ENCODE peak calls at places on chromosomes 12 and 14, in nine cellular contexts. O is H1, H is suprapubic skin, A is A549, K is K562, Y is ovary, U is tibial nerve, G is stomach, R is HepG2. V is an unnamed sample.

GRCh38 chr12:67630373-67631088 is 18.0 kb upstream of the DYRK2 start:
- DNase-seq in O (peak), H (no peak), Y (peak), U (no peak), G (peak), K (no peak), R (peak), A (no peak), V (no peak)

GRCh38 chr12:94099191-94099983 is 49.0 kb upstream of the PLXNC1 start:
- DNase-seq in G (no peak), Y (no peak), K (peak), O (no peak), U (no peak), R (no peak), H (no peak), A (no peak), V (no peak)

GRCh38 chr14:74965770-74966153 is 10.4 kb upstream of the PGF start:
- DNase-seq in H (no peak), R (no peak), O (no peak), A (no peak), K (no peak), G (no peak), Y (no peak), U (no peak), V (no peak)

GRCh38 chr12:112151766-112152541 is 26.6 kb downstream of the TRAFD1 start:
- DNase-seq in Y (no peak), H (no peak), O (no peak), A (no peak), U (no peak), R (no peak), K (no peak), G (no peak), V (no peak)

GRCh38 chr12:86777335-86777734 is 521.1 kb upstream of the MGAT4C start:
- DNase-seq in H (no peak), Y (no peak), K (no peak), R (no peak), A (no peak), U (no peak), G (no peak), O (no peak), V (no peak)

GRCh38 chr14:23294734-23295561 is 7.7 kb downstream of the PPP1R3E start:
- DNase-seq in Y (no peak), O (no peak), A (no peak), R (peak), H (no peak), K (peak), G (peak), U (peak), V (peak)

GRCh38 chr14:79293482-79293881 is 917.8 kb downstream of the DIO2 start:
- DNase-seq in U (no peak), G (no peak), Y (no peak), H (no peak), K (no peak), A (no peak), R (no peak), O (no peak), V (no peak)

GRCh38 chr12:65877836-65878235 is 53.6 kb downstream of the HMGA2 start:
- DNase-seq in K (no peak), H (no peak), R (no peak), G (no peak), A (no peak), Y (no peak), U (no peak), O (no peak), V (no peak)

GRCh38 chr12:89504560-89505346 is 19.8 kb downstream of the GALNT4 start:
- DNase-seq in U (no peak), A (no peak), Y (no peak), H (no peak), K (no peak), O (no peak), G (no peak), R (no peak), V (no peak)

GRCh38 chr12:71455028-71455737 is 15.6 kb downstream of the LGR5 start:
- DNase-seq in O (no peak), K (no peak), A (no peak), H (no peak), G (no peak), U (no peak), Y (no peak), R (no peak), V (no peak)

GRCh38 chr12:12804432-12804886 is 8.7 kb upstream of the DDX47 start:
- DNase-seq in R (peak), U (no peak), A (peak), Y (no peak), O (no peak), G (no peak), K (no peak), H (no peak), V (no peak)

GRCh38 chr12:121505513-121505912 is 75.3 kb downstream of the KDM2B start:
- DNase-seq in A (no peak), Y (no peak), G (no peak), K (no peak), O (no peak), H (no peak), R (no peak), U (no peak), V (no peak)

GRCh38 chr12:75820848-75821578 is 210.6 kb downstream of the PHLDA1 start:
- DNase-seq in G (no peak), U (peak), K (no peak), Y (peak), H (no peak), R (no peak), O (no peak), A (no peak), V (no peak)

GRCh38 chr14:94345344-94346072 is 22.4 kb upstream of the SERPINA6 start:
- DNase-seq in Y (no peak), A (peak), K (no peak), O (no peak), H (no peak), U (no peak), R (peak), G (no peak), V (no peak)

GRCh38 chr12:111893287-111893686 is 51.3 kb downstream of the MAPKAPK5 start:
- DNase-seq in O (no peak), Y (no peak), R (no peak), G (no peak), U (no peak), H (no peak), K (no peak), A (no peak), V (no peak)

GRCh38 chr12:34399631-34400422 is 377.5 kb downstream of the ALG10 start:
- DNase-seq in A (no peak), K (peak), Y (peak), R (no peak), G (peak), U (no peak), H (peak), O (no peak), V (peak)

GRCh38 chr14:33938131-33938949 is 12.5 kb downstream of the EGLN3 start:
- DNase-seq in U (peak), Y (peak), K (peak), O (no peak), G (peak), A (peak), H (no peak), R (peak), V (peak)

GRCh38 chr12:66877886-66878285 is 199.0 kb upstream of the GRIP1 start:
- DNase-seq in K (no peak), O (peak), Y (no peak), A (no peak), U (no peak), G (no peak), H (no peak), R (no peak), V (no peak)

GRCh38 chr12:116044181-116044580 is 233.3 kb downstream of the MED13L start:
- DNase-seq in A (no peak), G (no peak), K (no peak), R (peak), O (no peak), H (no peak), Y (no peak), U (no peak), V (no peak)

GRCh38 chr12:58750484-58750883 is 169.8 kb downstream of the LRIG3 start:
- DNase-seq in U (peak), R (no peak), Y (no peak), K (no peak), O (no peak), G (no peak), A (peak), H (no peak), V (no peak)

GRCh38 chr14:101185081-101185835 is 281.7 kb upstream of the RTL1 start:
- DNase-seq in G (peak), U (no peak), H (peak), R (no peak), O (no peak), A (no peak), K (no peak), Y (peak), V (no peak)

GRCh38 chr12:97995578-97995977 is 519.8 kb upstream of the TMPO start:
- DNase-seq in K (no peak), G (no peak), O (no peak), U (no peak), A (no peak), R (no peak), H (no peak), Y (no peak), V (no peak)

GRCh38 chr14:55191881-55192616 is 664 bp upstream of the DLGAP5 start:
- DNase-seq in O (no peak), R (no peak), H (no peak), Y (no peak), U (no peak), K (peak), G (no peak), A (no peak), V (no peak)

GRCh38 chr14:55191101-55191880 is at the start of gene DLGAP5:
- DNase-seq in K (peak), G (peak), U (peak), R (peak), A (peak), Y (peak), H (peak), O (peak), V (peak)

DNA sequence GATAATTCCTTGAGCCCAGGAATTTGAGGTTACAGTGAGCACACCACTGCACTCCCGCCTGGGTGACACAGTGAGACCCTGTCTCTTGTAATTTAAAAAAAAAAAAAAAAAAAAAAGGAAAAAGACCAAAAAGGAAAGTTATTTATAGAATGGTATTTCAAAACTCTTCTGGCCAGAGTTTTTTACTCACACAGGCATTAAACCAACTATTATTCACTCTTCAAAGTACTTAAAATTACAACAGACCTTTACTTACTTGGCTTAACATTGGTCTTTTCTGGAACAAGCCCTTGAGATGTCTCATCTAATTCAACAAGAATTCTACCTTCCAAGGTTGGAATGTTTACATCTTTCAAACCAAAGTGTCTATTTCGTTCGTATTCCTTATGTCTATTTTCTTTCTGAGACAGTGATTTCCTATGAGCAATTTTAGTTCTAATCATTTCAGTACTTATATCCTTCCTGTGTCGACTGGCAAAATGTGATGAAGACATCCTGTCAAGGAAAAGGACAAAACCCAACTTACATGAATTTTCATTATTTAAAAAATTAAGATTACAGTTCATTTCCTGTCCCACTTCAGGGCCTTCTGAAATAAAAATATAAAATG is 2.6 kb downstream of the DLGAP5 start:
- DNase-seq in G (no peak), O (no peak), Y (no peak), H (no peak), K (no peak), R (no peak), U (no peak), A (no peak), V (no peak)
- TF ChIP-seq EP300 in G (no peak), O (no peak), Y (no peak), H (no peak), K (no peak), R (no peak), U (no peak), A (no peak), V (no peak)

GRCh38 chr12:28569698-28570411 is 379.6 kb downstream of the CCDC91 start:
- DNase-seq in G (no peak), O (no peak), H (no peak), A (peak), Y (no peak), R (no peak), U (peak), K (no peak), V (no peak)
- TF ChIP-seq CTCF in G (no peak), O (no peak), H (no peak), A (no peak), Y (no peak), R (no peak), U (no peak), K (no peak), V (no peak)

DNA sequence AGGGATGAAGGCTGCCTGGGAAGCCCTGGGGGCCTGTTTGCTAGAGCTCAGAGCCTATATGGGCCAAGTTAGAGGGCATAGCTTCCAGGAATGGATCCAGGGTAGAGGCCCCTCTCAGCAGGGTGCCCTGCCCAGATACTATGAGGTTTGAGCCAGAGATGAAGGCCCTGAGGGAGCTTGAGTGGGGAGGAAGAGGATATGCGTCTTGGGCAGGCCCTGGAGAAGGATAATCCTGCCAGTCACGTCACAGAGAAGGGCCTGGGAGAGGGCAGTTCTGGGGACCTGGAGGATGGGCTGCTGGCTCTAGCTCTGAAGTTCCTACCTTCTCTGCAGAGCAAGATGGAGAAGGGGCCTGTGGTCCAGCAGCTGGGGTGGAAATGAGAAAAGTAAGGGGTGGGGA is 5.9 kb upstream of the CACNB3 start:
- DNase-seq in G (no peak), K (no peak), H (no peak), R (no peak), U (no peak), A (no peak), O (no peak), Y (no peak), V (no peak)
- H3K27ac ChIP-seq in G (peak), K (no peak), H (no peak), R (no peak), U (no peak), A (no peak), O (no peak), Y (peak), V (no peak)

DNA sequence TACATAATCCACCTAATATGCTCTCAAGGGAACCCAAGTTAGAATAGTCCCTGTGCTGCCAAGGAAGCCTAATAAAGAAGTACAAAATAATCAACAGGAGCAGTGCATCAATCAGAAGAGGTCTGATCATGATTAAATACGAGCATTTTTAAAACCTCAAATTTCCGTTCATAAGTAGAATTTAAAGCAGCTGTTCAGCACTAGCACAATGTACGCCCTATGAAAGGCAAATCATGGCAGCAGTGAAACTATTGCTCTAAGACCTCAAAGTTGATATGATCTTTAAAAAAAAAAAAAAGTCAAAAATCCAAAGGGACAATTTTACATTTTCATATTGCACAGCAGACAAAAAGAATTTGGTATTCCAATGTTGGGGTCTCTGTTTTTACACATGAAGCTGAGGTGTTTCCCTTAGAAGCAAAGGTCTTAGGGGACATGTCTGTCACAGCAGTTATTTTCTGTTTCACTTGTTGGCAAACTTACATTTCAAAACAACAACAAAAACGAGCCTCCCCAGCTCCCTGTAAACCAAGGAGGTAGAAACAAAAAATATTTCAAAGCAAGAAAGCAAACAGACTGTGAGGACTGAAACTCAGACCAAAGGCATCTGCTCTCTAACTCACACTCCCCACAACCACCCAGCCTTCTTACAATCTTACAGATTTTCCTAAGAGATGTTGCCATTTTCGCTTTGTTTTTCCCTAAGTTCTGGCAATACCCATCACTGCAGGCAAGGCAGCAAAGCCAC is 28.2 kb downstream of the SOX5 start:
- DNase-seq in U (no peak), Y (no peak), R (no peak), K (no peak), A (no peak), H (no peak), O (no peak), G (no peak), V (no peak)
- TF ChIP-seq EP300 in U (no peak), Y (no peak), R (no peak), K (no peak), A (no peak), H (no peak), O (no peak), G (no peak), V (no peak)

GRCh38 chr12:52054838-52055741 is 3.8 kb downstream of the NR4A1 start:
- DNase-seq in R (no peak), H (no peak), Y (peak), K (no peak), A (no peak), G (peak), O (no peak), U (no peak), V (no peak)
- TF ChIP-seq CTCF in R (no peak), H (no peak), Y (no peak), K (no peak), A (no peak), G (no peak), O (no peak), U (no peak), V (no peak)

GRCh38 chr12:22518067-22518719 is 26.1 kb downstream of the C2CD5 start:
- DNase-seq in R (no peak), O (no peak), G (peak), A (no peak), H (no peak), U (no peak), K (no peak), Y (no peak), V (no peak)

GRCh38 chr12:22514875-22515274 is 29.5 kb downstream of the C2CD5 start:
- DNase-seq in G (no peak), O (no peak), R (no peak), Y (no peak), A (no peak), U (no peak), H (no peak), K (no peak), V (no peak)

DNA sequence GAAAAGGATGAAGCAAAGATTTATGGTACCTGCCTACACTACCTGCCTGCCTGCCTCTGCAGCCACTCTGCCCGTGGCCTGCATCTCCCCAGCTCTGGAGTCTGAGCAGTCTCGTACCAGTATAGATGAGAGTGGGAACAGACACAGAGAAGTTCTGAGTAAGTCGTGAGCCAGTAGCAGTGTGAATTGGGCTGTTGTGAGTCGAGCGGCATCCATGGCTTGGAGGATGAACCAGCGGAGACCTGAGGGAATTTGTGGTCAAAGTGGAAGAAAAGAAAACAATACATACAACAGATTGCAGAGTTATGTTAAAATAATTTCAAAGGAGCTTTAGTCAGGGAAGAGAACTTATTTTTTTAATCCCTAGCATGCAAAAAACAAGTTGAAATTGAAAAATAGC is 25.3 kb downstream of the C2CD5 start:
- DNase-seq in R (no peak), O (no peak), H (no peak), G (no peak), Y (no peak), U (no peak), A (no peak), K (no peak), V (no peak)
- H3K27ac ChIP-seq in R (no peak), O (no peak), H (no peak), G (no peak), Y (no peak), U (no peak), A (no peak), K (no peak), V (no peak)

GRCh38 chr12:81639196-81639595 is 120.0 kb downstream of the PPFIA2 start:
- DNase-seq in A (no peak), O (no peak), Y (no peak), H (no peak), G (no peak), K (no peak), U (no peak), R (no peak), V (no peak)

DNA sequence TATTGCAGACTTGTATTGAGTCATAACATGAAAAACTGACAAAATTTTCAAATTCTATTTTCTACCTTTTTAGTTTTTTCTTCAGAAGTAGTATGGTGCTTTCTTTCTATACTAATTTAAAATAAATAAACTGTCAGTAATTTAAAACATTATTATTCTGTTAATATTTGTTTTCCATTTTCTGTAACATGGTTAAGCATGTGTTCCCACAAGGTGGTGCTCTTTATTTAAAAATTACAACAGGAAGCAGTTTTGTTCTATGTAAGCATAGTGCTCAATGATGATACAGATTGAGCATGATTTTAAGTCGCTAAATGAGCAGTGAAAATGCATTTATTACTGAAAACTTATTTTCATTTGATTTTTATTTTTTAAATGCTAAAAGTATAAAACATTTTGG is 114.6 kb downstream of the PPFIA2 start:
- DNase-seq in G (no peak), R (peak), A (peak), U (no peak), K (no peak), O (no peak), H (no peak), Y (no peak), V (no peak)
- TF ChIP-seq EP300 in G (no peak), R (no peak), A (no peak), U (no peak), K (no peak), O (no peak), H (no peak), Y (no peak), V (no peak)

V was measured in upper lobe of left lung.